ENCODE peak calls at places on chromosomes 1 and 21, in four cellular contexts. U is K562, D is HL-60, C is GM12878. N is an unnamed sample.

GRCh38 chr1:183349201-183349711 is 68.9 kb downstream of the NMNAT2 start:
- DNase-seq in U (no peak), D (no peak), C (no peak), N (no peak)

GRCh38 chr1:41608242-41608641 is 123.8 kb upstream of the EDN2 start:
- DNase-seq in U (no peak), D (no peak), C (no peak), N (no peak)

GRCh38 chr1:231763481-231763880 is 136.9 kb downstream of the DISC1 start:
- DNase-seq in U (no peak), D (peak; percentile 90), C (no peak), N (no peak)

GRCh38 chr21:46178961-46179360 is 5.3 kb downstream of the SPATC1L start:
- DNase-seq in U (no peak), D (no peak), C (no peak), N (no peak)

GRCh38 chr1:38455829-38456563 is 403.6 kb downstream of the RRAGC start:
- DNase-seq in U (no peak), D (no peak), C (no peak), N (no peak)

GRCh38 chr1:41274827-41275519 is 32.9 kb upstream of the SCMH1 start:
- DNase-seq in U (no peak), D (peak; percentile 93), C (no peak), N (no peak)

GRCh38 chr1:8661185-8662110 is 156.0 kb downstream of the RERE start:
- DNase-seq in U (no peak), D (no peak), C (peak; percentile 72), N (no peak)

GRCh38 chr1:84300501-84300900 is 1.0 kb upstream of the SAMD13 start:
- DNase-seq in U (no peak), D (no peak), C (no peak), N (no peak)

GRCh38 chr1:208803371-208803811 is 559.2 kb upstream of the PLXNA2 start:
- DNase-seq in U (no peak), D (no peak), C (no peak), N (no peak)

GRCh38 chr1:24142546-24143431 is at the start of gene IL22RA1:
- DNase-seq in U (no peak), D (no peak), C (no peak), N (no peak)

GRCh38 chr1:29830916-29831315 is 594.6 kb downstream of the PTPRU start:
- DNase-seq in U (no peak), D (no peak), C (no peak), N (no peak)

GRCh38 chr1:192763756-192764155 is 45.1 kb upstream of the RGS2 start:
- DNase-seq in U (no peak), D (no peak), C (no peak), N (no peak)

GRCh38 chr1:14366361-14367018 is 232.0 kb upstream of the KAZN start:
- DNase-seq in U (no peak), D (no peak), C (no peak), N (no peak)

GRCh38 chr1:72281637-72282270 is 585 bp downstream of the NEGR1 start:
- DNase-seq in U (no peak), D (no peak), C (no peak), N (no peak)

GRCh38 chr1:68506386-68506785 is 9.5 kb upstream of the DEPDC1 start:
- DNase-seq in U (no peak), D (no peak), C (no peak), N (no peak)

GRCh38 chr1:230002164-230002803 is 64.8 kb upstream of the GALNT2 start:
- DNase-seq in U (no peak), D (peak; percentile 54), C (no peak), N (no peak)
- TF ChIP-seq SPI1 in U (no peak), D (peak; percentile 69), C (no peak), N (no peak)

DNA sequence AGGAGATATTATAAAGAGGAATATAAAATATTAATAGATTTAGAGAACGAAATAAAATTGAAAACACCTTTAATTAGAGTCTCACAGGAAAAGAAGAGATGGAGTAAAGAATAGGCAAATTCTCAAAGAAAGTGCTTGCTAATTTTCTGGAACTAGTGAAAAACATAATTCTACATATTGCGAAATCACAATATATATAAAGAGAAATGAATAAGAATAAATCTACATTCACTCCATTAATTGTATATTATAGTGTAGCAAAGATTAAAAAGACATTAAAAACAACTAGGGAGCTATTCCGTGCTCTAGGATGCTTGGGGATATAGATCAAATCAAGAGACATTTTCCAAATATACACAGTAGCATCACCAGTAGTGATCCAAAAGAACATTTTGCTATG is 685.2 kb upstream of the NCAM2 start:
- DNase-seq in U (no peak), D (no peak), C (no peak), N (no peak)
- TF ChIP-seq SPI1 in U (no peak), D (no peak), C (no peak), N (no peak)

DNA sequence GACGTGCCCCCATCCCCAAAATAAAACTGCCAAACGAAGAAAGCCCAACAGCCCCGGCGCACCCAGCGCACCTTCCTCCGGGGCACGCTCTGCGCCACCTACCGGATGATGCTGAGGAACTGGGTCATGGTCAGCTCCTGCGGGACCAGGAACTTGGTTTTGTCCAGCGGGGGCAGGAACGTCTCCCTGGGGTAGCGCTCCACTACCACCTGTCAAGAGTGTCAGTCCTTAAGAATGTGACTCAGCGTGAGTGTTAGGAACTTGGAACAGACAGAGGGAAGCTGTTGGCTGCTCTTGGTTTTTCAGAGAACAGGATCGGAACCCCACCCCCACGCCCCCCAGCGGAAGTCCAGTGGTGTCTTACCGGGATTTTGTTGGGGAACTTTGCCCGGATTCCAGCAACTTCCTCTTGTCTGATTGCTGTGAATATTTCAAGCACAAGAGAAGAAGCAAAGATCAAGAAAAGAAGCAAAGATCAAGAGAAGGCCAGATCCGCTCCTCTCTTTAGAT is 431 bp downstream of the MAP1LC3C start:
- DNase-seq in U (peak; percentile 81), D (peak; percentile 46), C (no peak), N (no peak)
- TF ChIP-seq SPI1 in U (peak; percentile 58), D (peak; percentile 20), C (no peak), N (no peak)

GRCh38 chr1:201171063-201172036 is 17.1 kb upstream of the TMEM9 start:
- DNase-seq in U (peak; percentile 75), D (no peak), C (no peak), N (peak; percentile 57)
- TF ChIP-seq SPI1 in U (no peak), D (no peak), C (no peak), N (no peak)

GRCh38 chr1:163365186-163365585 is 43.4 kb downstream of the NUF2 start:
- DNase-seq in U (no peak), D (no peak), C (no peak), N (no peak)
- TF ChIP-seq SPI1 in U (no peak), D (no peak), C (no peak), N (no peak)

DNA sequence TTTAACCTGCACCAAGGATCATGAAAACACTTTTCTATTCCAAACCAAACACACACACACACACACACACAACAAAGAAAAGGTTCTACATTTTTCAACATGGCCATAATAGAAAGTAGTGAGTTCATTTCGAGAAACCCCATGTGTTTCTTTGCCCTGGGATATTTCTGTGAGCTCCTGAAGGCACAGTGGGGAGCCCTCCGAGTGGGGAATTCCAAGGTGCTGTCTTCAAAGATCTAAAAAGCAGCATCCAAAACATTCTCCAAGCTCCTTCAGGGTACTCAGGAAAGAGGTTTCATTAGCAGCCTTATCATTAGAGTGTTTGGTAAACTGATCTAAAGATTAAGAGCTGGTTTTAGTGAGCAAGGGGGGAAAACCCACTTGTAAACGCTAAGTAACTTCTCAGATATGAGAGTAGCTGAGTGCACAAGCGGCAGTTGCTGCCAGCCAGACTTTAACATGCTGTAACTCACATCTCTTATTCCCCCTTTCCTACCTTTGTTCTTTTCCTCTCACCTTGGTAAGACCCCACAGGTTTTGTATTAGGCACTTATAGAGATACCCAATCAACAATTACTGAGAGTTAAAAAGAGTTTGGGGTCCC is 38.3 kb downstream of the ZC3H11B start:
- DNase-seq in U (no peak), D (no peak), C (no peak), N (no peak)
- TF ChIP-seq SPI1 in U (no peak), D (no peak), C (no peak), N (no peak)

GRCh38 chr1:203624341-203624712 is 2.3 kb upstream of the ATP2B4 start:
- DNase-seq in U (no peak), D (no peak), C (no peak), N (no peak)

GRCh38 chr1:203626910-203627246 is 246 bp downstream of the ATP2B4 start:
- DNase-seq in U (no peak), D (no peak), C (no peak), N (no peak)

GRCh38 chr1:203627819-203628184 is 1.2 kb downstream of the ATP2B4 start:
- DNase-seq in U (no peak), D (peak; percentile 55), C (no peak), N (no peak)

GRCh38 chr1:203628185-203628996 is 1.8 kb downstream of the ATP2B4 start:
- DNase-seq in U (no peak), D (no peak), C (no peak), N (no peak)

DNA sequence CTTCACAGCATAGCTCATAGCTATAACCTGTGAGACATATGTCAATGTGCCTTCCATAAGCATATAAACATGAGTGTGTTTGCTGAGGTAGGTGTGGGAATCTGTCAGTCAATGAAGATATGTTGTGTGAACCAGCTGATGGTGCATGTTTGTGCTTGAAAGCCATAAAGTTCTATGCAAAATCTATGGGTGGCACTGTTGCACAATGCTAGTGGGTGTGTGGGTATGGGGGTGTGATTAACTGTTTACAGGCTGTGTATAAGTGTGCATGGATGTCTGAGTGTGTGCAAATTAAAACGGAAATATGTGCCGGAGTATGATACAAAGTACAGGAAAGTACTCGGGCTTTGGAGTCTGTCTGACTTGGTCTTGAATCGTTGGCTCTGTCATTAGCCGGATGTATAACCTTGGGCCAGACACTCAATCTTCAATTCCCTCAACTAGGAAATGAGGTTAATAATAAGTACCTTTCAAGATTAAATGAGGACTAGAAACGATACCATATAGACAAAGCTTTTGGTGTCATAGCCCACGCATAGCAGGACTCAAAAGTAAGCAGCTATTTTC is 926 bp upstream of the ATP2B4 start:
- DNase-seq in U (peak; percentile 79), D (peak; percentile 85), C (peak; percentile 54), N (no peak)
- TF ChIP-seq SPI1 in U (no peak), D (no peak), C (no peak), N (no peak)

GRCh38 chr21:37149411-37149810 is 76.4 kb downstream of the TTC3 start:
- DNase-seq in U (no peak), D (no peak), C (no peak), N (no peak)
- TF ChIP-seq SPI1 in U (no peak), D (no peak), C (no peak), N (no peak)

GRCh38 chr1:77421504-77422233 is 139.8 kb downstream of the AK5 start:
- DNase-seq in U (no peak), D (no peak), C (no peak), N (no peak)
- TF ChIP-seq SPI1 in U (no peak), D (no peak), C (no peak), N (no peak)

N was measured in GM12891.